ENCODE peak calls at places on chromosomes 16 and 17, in seven cellular contexts. One of them, this sample, is unnamed.

GRCh38 chr17:57255182-57255775 is 1.0 kb upstream of the MSI2 start:
- DNase-seq in IMR-90: no peak
- DNase-seq in PC-3: no peak
- DNase-seq in HCT116: no peak
- DNase-seq in right cardiac atrium: no peak
- DNase-seq in GM23248: peak
- DNase-seq in vagina: no peak
- DNase-seq in this sample: no peak

GRCh38 chr16:56369202-56369601 is 56.1 kb downstream of the AMFR start:
- DNase-seq in IMR-90: no peak
- DNase-seq in PC-3: no peak
- DNase-seq in HCT116: no peak
- DNase-seq in right cardiac atrium: no peak
- DNase-seq in GM23248: no peak
- DNase-seq in vagina: no peak
- DNase-seq in this sample: no peak

GRCh38 chr17:28338056-28338768 is 2.7 kb downstream of the TNFAIP1 start:
- DNase-seq in IMR-90: peak
- DNase-seq in PC-3: peak
- DNase-seq in HCT116: no peak
- DNase-seq in right cardiac atrium: no peak
- DNase-seq in GM23248: peak
- DNase-seq in vagina: no peak
- DNase-seq in this sample: no peak

GRCh38 chr16:12678983-12679382 is 124.7 kb downstream of the CPPED1 start:
- DNase-seq in IMR-90: no peak
- DNase-seq in PC-3: no peak
- DNase-seq in HCT116: no peak
- DNase-seq in right cardiac atrium: no peak
- DNase-seq in GM23248: no peak
- DNase-seq in vagina: no peak
- DNase-seq in this sample: no peak

GRCh38 chr17:17156107-17156506 is 50.0 kb downstream of the PLD6 start:
- DNase-seq in IMR-90: peak
- DNase-seq in PC-3: peak
- DNase-seq in HCT116: no peak
- DNase-seq in right cardiac atrium: no peak
- DNase-seq in GM23248: peak
- DNase-seq in vagina: no peak
- DNase-seq in this sample: no peak

GRCh38 chr16:3594316-3595109 is 16.9 kb downstream of the SLX4 start:
- DNase-seq in IMR-90: no peak
- DNase-seq in PC-3: no peak
- DNase-seq in HCT116: no peak
- DNase-seq in right cardiac atrium: no peak
- DNase-seq in GM23248: no peak
- DNase-seq in vagina: no peak
- DNase-seq in this sample: no peak

GRCh38 chr17:29155235-29155965 is 24.8 kb downstream of the MYO18A start:
- DNase-seq in IMR-90: peak
- DNase-seq in PC-3: peak
- DNase-seq in HCT116: peak
- DNase-seq in right cardiac atrium: peak
- DNase-seq in GM23248: peak
- DNase-seq in vagina: no peak
- DNase-seq in this sample: no peak

GRCh38 chr16:64254443-64255367 is 867.2 kb downstream of the CDH11 start:
- DNase-seq in IMR-90: no peak
- DNase-seq in PC-3: no peak
- DNase-seq in HCT116: no peak
- DNase-seq in right cardiac atrium: no peak
- DNase-seq in GM23248: no peak
- DNase-seq in vagina: no peak
- DNase-seq in this sample: no peak

GRCh38 chr16:54193656-54194007 is 93.0 kb downstream of the IRX3 start:
- DNase-seq in IMR-90: peak
- DNase-seq in PC-3: peak
- DNase-seq in HCT116: peak
- DNase-seq in right cardiac atrium: peak
- DNase-seq in GM23248: peak
- DNase-seq in vagina: no peak
- DNase-seq in this sample: no peak

GRCh38 chr16:35186045-35186759 is 1726.8 kb downstream of the TP53TG3F start:
- DNase-seq in IMR-90: no peak
- DNase-seq in PC-3: no peak
- DNase-seq in HCT116: no peak
- DNase-seq in right cardiac atrium: no peak
- DNase-seq in GM23248: no peak
- DNase-seq in vagina: peak
- DNase-seq in this sample: no peak

GRCh38 chr16:86565644-86566511 is 751 bp upstream of the FOXC2 start:
- DNase-seq in IMR-90: no peak
- DNase-seq in PC-3: no peak
- DNase-seq in HCT116: no peak
- DNase-seq in right cardiac atrium: no peak
- DNase-seq in GM23248: no peak
- DNase-seq in vagina: no peak
- DNase-seq in this sample: no peak
- H3K27ac ChIP-seq in IMR-90: no peak
- H3K27ac ChIP-seq in PC-3: no peak
- H3K27ac ChIP-seq in HCT116: no peak
- H3K27ac ChIP-seq in right cardiac atrium: no peak
- H3K27ac ChIP-seq in GM23248: no peak
- H3K27ac ChIP-seq in vagina: no peak
- H3K27ac ChIP-seq in this sample: no peak

GRCh38 chr17:55588446-55588845 is 77.2 kb upstream of the SMIM36 start:
- DNase-seq in IMR-90: peak
- DNase-seq in PC-3: peak
- DNase-seq in HCT116: no peak
- DNase-seq in right cardiac atrium: no peak
- DNase-seq in GM23248: peak
- DNase-seq in vagina: no peak
- DNase-seq in this sample: no peak
- H3K27ac ChIP-seq in IMR-90: peak
- H3K27ac ChIP-seq in PC-3: no peak
- H3K27ac ChIP-seq in HCT116: no peak
- H3K27ac ChIP-seq in right cardiac atrium: no peak
- H3K27ac ChIP-seq in GM23248: no peak
- H3K27ac ChIP-seq in vagina: peak
- H3K27ac ChIP-seq in this sample: no peak

DNA sequence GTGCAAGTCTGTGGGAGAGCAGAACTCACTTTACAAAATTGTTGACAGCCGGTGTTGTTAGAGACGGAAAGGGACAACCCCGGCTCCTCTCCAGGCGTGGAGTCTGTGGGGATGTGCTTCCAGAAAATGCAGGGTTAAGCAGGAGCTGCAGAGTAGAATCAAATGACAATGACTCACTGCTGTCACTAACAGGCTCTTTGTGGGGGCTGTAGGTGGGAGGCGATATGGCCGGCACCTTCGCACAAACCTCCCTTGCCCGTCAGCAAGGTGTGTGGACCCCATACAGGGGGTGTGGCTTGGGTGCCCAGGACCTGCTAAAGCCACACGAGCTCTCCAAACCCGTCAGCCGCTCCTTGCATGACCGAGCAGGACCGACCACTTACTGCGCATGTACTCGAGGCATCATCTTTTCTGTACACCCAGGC is 5.8 kb downstream of the PDK2 start:
- DNase-seq in IMR-90: peak
- DNase-seq in PC-3: no peak
- DNase-seq in HCT116: no peak
- DNase-seq in right cardiac atrium: no peak
- DNase-seq in GM23248: peak
- DNase-seq in vagina: no peak
- DNase-seq in this sample: no peak
- H3K27ac ChIP-seq in IMR-90: no peak
- H3K27ac ChIP-seq in PC-3: no peak
- H3K27ac ChIP-seq in HCT116: peak
- H3K27ac ChIP-seq in right cardiac atrium: peak
- H3K27ac ChIP-seq in GM23248: no peak
- H3K27ac ChIP-seq in vagina: peak
- H3K27ac ChIP-seq in this sample: peak

GRCh38 chr17:55437165-55437605 is 15.6 kb upstream of the MMD start:
- DNase-seq in IMR-90: no peak
- DNase-seq in PC-3: no peak
- DNase-seq in HCT116: no peak
- DNase-seq in right cardiac atrium: no peak
- DNase-seq in GM23248: no peak
- DNase-seq in vagina: no peak
- DNase-seq in this sample: no peak
- H3K27ac ChIP-seq in IMR-90: no peak
- H3K27ac ChIP-seq in PC-3: no peak
- H3K27ac ChIP-seq in HCT116: no peak
- H3K27ac ChIP-seq in right cardiac atrium: no peak
- H3K27ac ChIP-seq in GM23248: no peak
- H3K27ac ChIP-seq in vagina: no peak
- H3K27ac ChIP-seq in this sample: peak